ENCODE peak calls at places on chromosomes 13 and 19, in five cellular contexts. Q is breast epithelium, D is GM23338, G is MM.1S, J is neural progenitor cell. C is an unnamed sample.

GRCh38 chr13:97344250-97345175 is 89.5 kb upstream of the RAP2A start:
- DNase-seq in Q (peak; percentile 59), D (peak; percentile 66), G (peak; percentile 51), J (peak; percentile 70), C (peak; percentile 39)

GRCh38 chr13:19845758-19846157 is 17.7 kb downstream of the ZMYM5 start:
- DNase-seq in Q (no peak), D (no peak), G (no peak), J (no peak), C (peak; percentile 17)

GRCh38 chr19:33604651-33605050 is 17.1 kb upstream of the CHST8 start:
- DNase-seq in Q (no peak), D (no peak), G (no peak), J (no peak), C (no peak)

GRCh38 chr13:105147481-105147880 is 1388.0 kb downstream of the EFNB2 start:
- DNase-seq in Q (no peak), D (no peak), G (no peak), J (no peak), C (no peak)

GRCh38 chr13:114211446-114211845 is 23.3 kb upstream of the CDC16 start:
- DNase-seq in Q (no peak), D (no peak), G (no peak), J (no peak), C (peak; percentile 50)

GRCh38 chr13:66805657-66806056 is 424.5 kb downstream of the PCDH9 start:
- DNase-seq in Q (no peak), D (no peak), G (no peak), J (no peak), C (no peak)

GRCh38 chr19:31350693-31351211 is 1.5 kb upstream of the TSHZ3 start:
- DNase-seq in Q (no peak), D (peak; percentile 70), G (no peak), J (peak; percentile 88), C (peak; percentile 88)

GRCh38 chr19:18044825-18045304 is 36.9 kb downstream of the ARRDC2 start:
- DNase-seq in Q (peak; percentile 82), D (peak; percentile 77), G (peak; percentile 93), J (peak; percentile 28), C (peak; percentile 65)

GRCh38 chr19:2507109-2507508 is 31.2 kb downstream of the GADD45B start:
- DNase-seq in Q (peak; percentile 55), D (no peak), G (no peak), J (no peak), C (peak; percentile 32)

GRCh38 chr13:38213307-38213706 is 136.3 kb upstream of the UFM1 start:
- DNase-seq in Q (no peak), D (no peak), G (no peak), J (no peak), C (no peak)

GRCh38 chr13:22014469-22014868 is 343.6 kb downstream of the FGF9 start:
- DNase-seq in Q (peak; percentile 37), D (no peak), G (no peak), J (no peak), C (no peak)

GRCh38 chr13:38366954-38367645 is 17.4 kb downstream of the UFM1 start:
- DNase-seq in Q (no peak), D (no peak), G (no peak), J (no peak), C (no peak)

GRCh38 chr13:46307554-46307953 is 79.5 kb downstream of the RUBCNL start:
- DNase-seq in Q (no peak), D (no peak), G (no peak), J (no peak), C (no peak)

GRCh38 chr13:109651854-109652253 is 134.5 kb downstream of the IRS2 start:
- DNase-seq in Q (no peak), D (no peak), G (no peak), J (no peak), C (no peak)

GRCh38 chr19:56690668-56691067 is 19.1 kb upstream of the ZNF835 start:
- DNase-seq in Q (no peak), D (no peak), G (no peak), J (no peak), C (no peak)

GRCh38 chr19:927707-928401 is 2.0 kb downstream of the ARID3A start:
- DNase-seq in Q (no peak), D (peak; percentile 54), G (no peak), J (no peak), C (peak; percentile 88)

GRCh38 chr19:42166336-42166735 is 34.1 kb upstream of the POU2F2 start:
- DNase-seq in Q (no peak), D (no peak), G (no peak), J (no peak), C (no peak)

GRCh38 chr19:47107953-47108746 is 5.4 kb downstream of the ZC3H4 start:
- DNase-seq in Q (no peak), D (no peak), G (no peak), J (no peak), C (no peak)

GRCh38 chr19:17209126-17210036 is 5.8 kb upstream of the USE1 start:
- DNase-seq in Q (no peak), D (peak; percentile 99), G (no peak), J (peak; percentile 93), C (peak; percentile 100)

GRCh38 chr13:32804673-32805260 is 211.5 kb upstream of the KL start:
- DNase-seq in Q (no peak), D (no peak), G (no peak), J (no peak), C (no peak)

DNA sequence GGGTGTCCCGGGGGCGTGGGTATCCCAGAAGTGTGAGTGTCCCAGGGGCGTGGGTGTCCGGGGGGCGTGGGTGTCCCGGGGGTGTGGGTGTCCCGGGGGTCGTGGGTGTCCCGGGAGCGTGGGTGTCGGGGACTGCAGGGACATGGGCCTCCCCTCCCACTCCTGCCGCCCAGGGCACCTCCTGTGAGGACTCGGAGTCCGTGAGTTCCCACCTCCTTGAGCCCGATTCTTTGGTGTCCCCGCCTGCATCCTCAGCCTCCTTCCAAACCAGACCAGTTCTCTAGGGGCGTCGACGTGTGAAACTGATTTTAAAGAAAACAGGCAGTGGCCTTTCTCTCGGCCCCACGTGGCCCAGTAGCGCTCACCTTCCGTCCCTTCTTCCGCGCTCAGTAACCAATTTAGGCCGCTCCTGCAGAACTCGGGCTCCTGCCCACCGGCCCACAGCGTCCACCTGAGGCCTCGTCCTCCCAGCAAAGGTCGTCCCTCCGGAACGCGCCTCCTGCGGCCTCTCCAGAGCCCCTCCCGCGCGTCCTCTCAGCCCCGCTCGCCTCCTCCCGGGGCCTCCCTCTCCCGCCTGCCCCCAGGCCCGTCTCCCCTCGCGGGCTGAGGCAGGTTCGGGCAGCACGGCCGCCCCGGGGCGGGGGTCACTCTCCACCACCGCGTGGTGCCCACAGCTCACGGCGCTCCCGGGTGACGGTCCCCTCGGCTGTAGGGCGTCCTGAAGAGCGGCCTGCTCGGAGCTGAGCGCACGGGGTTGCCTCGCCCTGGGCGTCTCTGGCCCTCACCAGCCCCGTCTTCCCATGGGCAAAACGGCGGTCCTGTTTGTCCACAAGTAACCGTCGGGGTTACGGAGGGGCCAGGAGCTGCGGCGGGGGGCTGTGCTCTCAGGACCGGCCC is 3.8 kb downstream of the F7 start:
- DNase-seq in Q (no peak), D (peak; percentile 67), G (no peak), J (no peak), C (no peak)
- H3K4me3 ChIP-seq in Q (peak overlapping the region; percentile 34), D (peak overlapping the region; percentile 54), G (no peak overlapping the region), J (no peak overlapping the region), C (peak overlapping the region; percentile 32)

DNA sequence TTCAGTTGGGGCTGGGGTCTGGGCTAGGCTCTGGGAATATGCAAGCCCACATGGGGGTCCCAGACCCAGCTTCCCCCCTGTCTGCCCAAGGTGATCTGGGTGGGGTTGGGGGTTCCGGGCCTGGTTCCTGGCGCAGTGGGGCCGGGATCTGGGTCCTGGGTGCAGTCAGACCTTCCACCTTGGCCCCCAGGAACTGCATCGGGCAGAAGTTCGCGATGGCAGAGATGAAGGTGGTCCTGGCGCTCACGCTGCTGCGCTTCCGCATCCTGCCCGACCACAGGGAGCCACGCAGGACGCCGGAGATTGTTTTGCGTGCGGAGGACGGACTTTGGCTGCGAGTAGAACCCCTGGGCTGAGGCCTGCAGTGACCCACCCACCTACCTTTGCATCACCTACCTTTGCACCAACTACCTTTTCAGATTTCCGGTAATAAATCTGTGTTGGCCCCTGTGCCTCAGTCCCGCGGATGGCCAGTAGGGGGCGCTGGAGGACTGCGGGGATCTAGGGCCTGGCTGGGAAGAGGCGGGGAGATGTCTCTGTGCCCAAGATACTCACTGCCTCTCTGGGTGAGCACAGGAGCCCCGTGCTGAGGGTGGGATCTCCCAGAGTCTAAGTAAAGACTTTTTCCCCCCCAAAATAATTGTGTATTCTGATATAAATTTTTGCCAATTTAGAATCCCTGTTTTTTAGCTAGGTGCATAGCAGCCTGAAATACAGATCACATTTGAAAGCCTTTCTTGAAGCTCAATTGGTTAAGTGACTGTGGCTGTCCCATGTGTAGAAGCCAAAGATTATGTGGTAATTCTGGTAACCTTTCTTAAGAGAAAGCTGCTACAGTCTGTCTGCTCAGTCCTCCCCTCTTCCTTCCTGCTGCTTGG is 11.5 kb upstream of the CYP4F3 start:
- DNase-seq in Q (peak; percentile 75), D (peak; percentile 62), G (peak; percentile 56), J (peak; percentile 5), C (peak; percentile 74)
- H3K4me3 ChIP-seq in Q (no peak overlapping the region), D (no peak overlapping the region), G (no peak overlapping the region), J (no peak overlapping the region), C (no peak overlapping the region)

GRCh38 chr19:38276942-38277517 is 12.7 kb downstream of the SPINT2 start:
- DNase-seq in Q (no peak), D (no peak), G (no peak), J (no peak), C (no peak)

GRCh38 chr19:38278751-38279150 is 14.4 kb downstream of the SPINT2 start:
- DNase-seq in Q (no peak), D (no peak), G (no peak), J (no peak), C (no peak)

GRCh38 chr19:38277969-38278680 is 13.8 kb downstream of the SPINT2 start:
- DNase-seq in Q (peak; percentile 46), D (no peak), G (no peak), J (no peak), C (no peak)

GRCh38 chr19:38280030-38280921 is 15.9 kb downstream of the SPINT2 start:
- DNase-seq in Q (no peak), D (no peak), G (no peak), J (no peak), C (no peak)

DNA sequence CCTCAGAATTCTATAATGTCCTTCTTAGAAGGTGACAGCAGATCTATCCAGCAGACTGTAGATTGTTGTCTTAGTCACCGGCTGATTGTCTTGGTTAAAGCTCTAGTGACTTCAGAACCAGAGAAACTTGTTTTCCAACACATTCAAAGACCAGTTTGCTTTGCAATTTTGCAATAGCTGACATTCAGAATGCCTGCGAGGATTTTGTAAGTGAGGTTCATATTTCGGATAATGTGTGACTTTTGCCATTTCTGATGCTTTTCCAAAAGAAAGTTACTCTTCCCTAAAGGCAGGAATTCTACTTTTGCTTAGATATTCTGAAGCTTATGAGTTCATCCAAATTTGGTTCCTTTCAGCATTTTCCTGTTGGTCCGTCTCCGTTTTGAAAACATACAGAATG is 13.2 kb downstream of the SPINT2 start:
- DNase-seq in Q (no peak), D (no peak), G (no peak), J (no peak), C (no peak)
- H3K4me3 ChIP-seq in Q (no peak overlapping the region), D (no peak overlapping the region), G (no peak overlapping the region), J (no peak overlapping the region), C (no peak overlapping the region)

DNA sequence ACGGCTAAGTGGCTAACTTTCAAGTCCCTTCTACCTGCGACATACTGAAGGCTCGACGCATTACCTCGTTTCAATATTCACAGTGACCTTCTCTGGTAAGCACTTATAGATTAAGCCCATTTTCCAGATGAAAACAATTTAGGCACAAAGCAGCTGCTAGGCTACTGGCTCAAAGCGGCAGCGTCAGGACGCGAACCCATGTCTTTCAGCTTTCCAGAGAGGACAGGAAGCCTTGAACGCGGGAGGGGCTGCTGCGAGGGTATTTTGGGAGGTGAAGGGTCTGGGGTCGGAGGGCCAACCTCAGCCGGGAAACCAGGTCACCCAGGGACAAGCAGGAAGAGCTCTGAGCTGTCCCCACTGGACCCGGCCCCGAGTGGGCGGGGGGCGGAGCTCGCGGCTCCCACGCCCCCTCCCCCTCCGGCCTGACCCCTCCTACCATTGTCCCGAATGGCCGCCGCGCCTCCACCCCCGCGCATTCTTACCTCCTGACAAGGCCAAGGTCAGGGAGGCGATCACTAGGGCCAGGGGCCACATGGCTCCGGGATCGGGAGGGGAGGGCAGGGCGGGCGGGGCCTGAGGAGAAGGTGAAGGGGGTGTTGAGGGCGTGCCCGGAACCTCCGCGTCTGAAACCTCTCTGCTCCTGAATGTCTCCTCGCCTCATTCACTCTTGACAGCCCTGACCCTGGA is at the start of gene KLK13:
- DNase-seq in Q (peak; percentile 41), D (peak; percentile 87), G (no peak), J (peak; percentile 26), C (peak; percentile 93)
- H3K4me3 ChIP-seq in Q (no peak within 1 kb of the TSS), D (peak within 1 kb of the TSS; percentile 73), G (no peak within 1 kb of the TSS), J (peak within 1 kb of the TSS; percentile 37), C (peak within 1 kb of the TSS; percentile 61)

C was measured in H7.